ENCODE peak calls at places on chromosomes 16 and 17, in four cellular contexts. X is GM12878, T is K562, A is HepG2. G is an unnamed sample.

GRCh38 chr17:39069114-39069756 is 82.2 kb downstream of the PLXDC1 start:
- DNase-seq in X (no peak), T (peak), A (peak), G (no peak)

GRCh38 chr16:81095953-81096714 is at the start of gene GCSH:
- DNase-seq in X (peak), T (peak), A (peak), G (peak)

GRCh38 chr17:43831633-43832032 is 1.3 kb downstream of the MPP3 start:
- DNase-seq in X (no peak), T (no peak), A (no peak), G (no peak)

GRCh38 chr17:44113382-44113781 is 10.1 kb downstream of the HDAC5 start:
- DNase-seq in X (no peak), T (no peak), A (no peak), G (no peak)

GRCh38 chr17:79399610-79400144 is 211.2 kb downstream of the RBFOX3 start:
- DNase-seq in X (no peak), T (no peak), A (no peak), G (no peak)

GRCh38 chr17:8629371-8630226 is 926 bp downstream of the MYH10 start:
- DNase-seq in X (no peak), T (peak), A (no peak), G (no peak)

GRCh38 chr17:65243838-65244237 is 106.7 kb downstream of the RGS9 start:
- DNase-seq in X (no peak), T (no peak), A (no peak), G (no peak)

GRCh38 chr17:72422505-72423285 is 301.9 kb downstream of the SOX9 start:
- DNase-seq in X (peak), T (peak), A (peak), G (no peak)

GRCh38 chr16:75420987-75421819 is 12.1 kb downstream of the CFDP1 start:
- DNase-seq in X (no peak), T (peak), A (peak), G (peak)

GRCh38 chr17:45291170-45291805 is 25.5 kb downstream of the MAP3K14 start:
- DNase-seq in X (no peak), T (no peak), A (no peak), G (no peak)

GRCh38 chr16:14965328-14965727 is 9.5 kb upstream of the PDXDC1 start:
- DNase-seq in X (no peak), T (no peak), A (no peak), G (no peak)

GRCh38 chr16:14958323-14958600 is 16.6 kb upstream of the PDXDC1 start:
- DNase-seq in X (no peak), T (no peak), A (no peak), G (no peak)

GRCh38 chr16:14963281-14964173 is 11.3 kb upstream of the PDXDC1 start:
- DNase-seq in X (no peak), T (no peak), A (no peak), G (peak)

GRCh38 chr16:14958970-14959369 is 15.9 kb upstream of the PDXDC1 start:
- DNase-seq in X (no peak), T (no peak), A (no peak), G (peak)

DNA sequence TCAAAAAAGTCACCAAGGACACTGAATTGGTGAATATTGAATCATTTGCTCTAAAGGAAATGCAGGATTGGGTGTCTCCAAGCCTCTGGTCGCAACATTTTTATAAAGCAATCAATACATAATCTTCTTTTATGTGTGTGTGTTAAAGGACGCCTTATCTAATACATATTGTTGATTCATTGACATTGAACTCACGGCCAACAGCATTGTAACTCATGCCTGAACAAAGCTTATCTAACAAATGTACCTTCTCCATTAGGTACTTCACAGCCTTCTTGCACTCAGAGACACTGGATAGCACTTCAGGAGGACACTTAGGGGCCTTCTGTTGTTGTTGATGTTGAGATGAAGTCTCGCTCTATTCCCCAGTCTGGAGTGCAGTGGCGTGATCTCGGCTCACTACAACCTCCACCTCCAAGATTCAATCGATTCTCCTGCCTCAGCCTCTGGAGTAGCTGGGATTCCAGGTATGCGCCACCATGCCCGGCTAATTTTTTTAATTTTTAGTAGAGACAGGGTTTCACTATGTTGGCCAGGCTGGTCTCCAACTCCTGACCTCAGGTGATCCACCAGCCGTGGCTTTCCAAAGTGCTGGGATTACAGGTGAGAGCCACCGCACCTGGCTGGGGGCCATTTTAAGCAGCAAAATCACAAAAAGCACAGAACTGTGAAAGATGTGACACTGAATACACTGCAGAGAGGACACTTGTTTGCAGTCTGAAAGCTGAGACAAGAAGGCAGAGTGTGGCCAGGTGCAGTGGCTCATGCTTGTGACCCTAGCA is 13.2 kb upstream of the PDXDC1 start:
- DNase-seq in X (no peak), T (no peak), A (no peak), G (no peak)
- TF ChIP-seq SP1 in X (no peak), T (no peak), A (no peak), G (no peak)

DNA sequence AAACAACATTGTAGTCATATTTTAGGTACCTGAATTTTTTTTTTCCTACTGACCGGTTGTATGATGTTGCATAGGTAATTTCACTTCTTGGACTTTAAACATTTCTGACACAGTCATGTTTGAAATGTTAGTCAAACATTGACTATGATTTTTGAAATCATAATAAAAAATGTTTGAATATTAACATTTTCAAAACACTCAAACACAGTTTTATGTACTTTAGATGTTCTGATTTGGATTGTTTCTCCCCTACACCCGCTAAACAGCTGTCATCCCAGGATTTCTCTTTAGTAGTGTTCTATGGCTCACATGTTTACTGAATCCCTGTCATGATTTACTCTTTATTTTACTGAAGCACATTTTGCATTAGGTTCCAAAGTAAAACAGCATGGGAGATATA is 102.9 kb upstream of the NPEPPS start:
- DNase-seq in X (no peak), T (no peak), A (peak), G (no peak)
- TF ChIP-seq HDAC6 in X (no peak), T (no peak), A (no peak), G (no peak)

GRCh38 chr16:23670137-23670776 is 8.4 kb upstream of the PLK1 start:
- DNase-seq in X (peak), T (no peak), A (no peak), G (no peak)
- TF ChIP-seq SP1 in X (peak), T (no peak), A (no peak), G (no peak)

GRCh38 chr17:4205917-4206316 is 57.9 kb downstream of the ANKFY1 start:
- DNase-seq in X (no peak), T (no peak), A (no peak), G (no peak)

GRCh38 chr17:4201231-4201630 is 58.2 kb downstream of the CYB5D2 start:
- DNase-seq in X (no peak), T (no peak), A (no peak), G (no peak)

GRCh38 chr17:4206945-4207344 is 56.8 kb downstream of the ANKFY1 start:
- DNase-seq in X (no peak), T (peak), A (no peak), G (no peak)

GRCh38 chr17:4204190-4204589 is 59.6 kb downstream of the ANKFY1 start:
- DNase-seq in X (no peak), T (no peak), A (no peak), G (no peak)

GRCh38 chr17:4204676-4205075 is 59.1 kb downstream of the ANKFY1 start:
- DNase-seq in X (no peak), T (no peak), A (no peak), G (no peak)
- TF ChIP-seq HDAC6 in X (no peak), T (no peak), A (no peak), G (no peak)